ENCODE peak calls at places on chromosomes 6 and 20, in eight cellular contexts. E is A549, Z is HCT116, A is H1, M is HepG2, R is GM12878, G is endothelial cell of umbilical vein, J is K562. D is an unnamed sample.

GRCh38 chr20:32648761-32649615 is 24.8 kb downstream of the C20orf203 start:
- DNase-seq in Z (peak), A (no peak), M (no peak), J (no peak), G (no peak), R (no peak), E (peak), D (peak)

GRCh38 chr6:44495036-44495901 is 107.8 kb downstream of the CDC5L start:
- DNase-seq in Z (no peak), M (no peak), R (no peak), E (no peak), A (no peak), G (no peak), J (no peak), D (no peak)

GRCh38 chr20:9408422-9409300 is 105.7 kb upstream of the LAMP5 start:
- DNase-seq in E (no peak), R (no peak), G (peak), Z (no peak), A (no peak), M (no peak), J (no peak), D (no peak)

GRCh38 chr6:34015576-34015975 is 130.3 kb downstream of the GRM4 start:
- DNase-seq in A (no peak), M (no peak), R (no peak), E (no peak), G (no peak), Z (no peak), J (no peak), D (no peak)

GRCh38 chr20:45020236-45020886 is 54.0 kb downstream of the STK4 start:
- DNase-seq in J (no peak), Z (no peak), E (no peak), A (no peak), G (no peak), R (no peak), M (peak), D (peak)

GRCh38 chr20:3658019-3658707 is 5.0 kb downstream of the GFRA4 start:
- DNase-seq in E (no peak), M (no peak), Z (no peak), J (no peak), R (no peak), G (no peak), A (no peak), D (no peak)

GRCh38 chr6:26385734-26386125 is 2.8 kb downstream of the BTN2A2 start:
- DNase-seq in R (no peak), A (no peak), E (no peak), J (no peak), M (no peak), Z (no peak), G (no peak), D (no peak)

GRCh38 chr20:22729180-22729579 is 144.8 kb upstream of the FOXA2 start:
- DNase-seq in M (no peak), G (peak), Z (no peak), R (no peak), A (no peak), J (no peak), E (peak), D (peak)

GRCh38 chr20:47318027-47318595 is 38.4 kb downstream of the ZMYND8 start:
- DNase-seq in R (no peak), Z (no peak), M (peak), E (peak), J (no peak), A (peak), G (no peak), D (peak)

GRCh38 chr6:163612200-163612599 is 197.7 kb downstream of the QKI start:
- DNase-seq in A (no peak), J (no peak), Z (no peak), E (no peak), R (no peak), M (no peak), G (no peak), D (no peak)

GRCh38 chr6:6283747-6284146 is 36.7 kb downstream of the F13A1 start:
- DNase-seq in E (no peak), A (no peak), M (no peak), G (no peak), J (no peak), R (no peak), Z (no peak), D (no peak)

GRCh38 chr6:38391909-38392614 is 247.7 kb downstream of the BTBD9 start:
- DNase-seq in M (no peak), R (no peak), A (no peak), G (peak), J (no peak), Z (no peak), E (no peak), D (no peak)

GRCh38 chr20:19903168-19903676 is 113.9 kb upstream of the NAA20 start:
- DNase-seq in G (peak), Z (no peak), J (no peak), R (no peak), M (peak), E (peak), A (no peak), D (peak)

GRCh38 chr6:139378226-139378625 is 3.8 kb upstream of the CITED2 start:
- DNase-seq in M (no peak), Z (no peak), A (no peak), E (no peak), G (no peak), R (no peak), J (no peak), D (peak)

GRCh38 chr20:19079536-19080299 is 132.7 kb upstream of the SLC24A3 start:
- DNase-seq in E (no peak), R (no peak), G (no peak), M (no peak), Z (no peak), J (no peak), A (no peak), D (no peak)

GRCh38 chr6:158060447-158061360 is 79.0 kb downstream of the SYNJ2 start:
- DNase-seq in G (peak), E (peak), J (no peak), A (no peak), M (no peak), Z (no peak), R (no peak), D (peak)

GRCh38 chr6:22025468-22026159 is 271.2 kb downstream of the PRL start:
- DNase-seq in E (peak), R (peak), Z (no peak), J (peak), M (no peak), A (peak), G (peak), D (peak)

GRCh38 chr6:11575408-11576033 is 38.0 kb downstream of the TMEM170B start:
- DNase-seq in Z (peak), E (peak), J (peak), G (peak), A (peak), R (peak), M (peak), D (peak)

GRCh38 chr20:13101701-13102100 is 92.9 kb downstream of the SPTLC3 start:
- DNase-seq in R (no peak), A (no peak), J (no peak), E (no peak), Z (no peak), G (no peak), M (no peak), D (no peak)

GRCh38 chr6:46828939-46829338 is 35.8 kb downstream of the MEP1A start:
- DNase-seq in G (no peak), R (no peak), M (no peak), J (no peak), Z (no peak), E (no peak), A (no peak), D (no peak)

GRCh38 chr6:54874349-54875048 is 27.9 kb downstream of the FAM83B start:
- DNase-seq in R (no peak), Z (peak), M (no peak), J (no peak), A (no peak), E (peak), G (no peak), D (no peak)

GRCh38 chr6:155444952-155445903 is 10.4 kb downstream of the NOX3 start:
- DNase-seq in Z (no peak), R (no peak), E (no peak), A (no peak), M (no peak), J (no peak), G (no peak), D (no peak)

GRCh38 chr6:81572020-81572419 is 180.5 kb downstream of the TENT5A start:
- DNase-seq in A (no peak), R (no peak), Z (no peak), E (no peak), G (no peak), M (no peak), J (no peak), D (no peak)
- TF ChIP-seq MAX in A (no peak), R (no peak), Z (no peak), E (no peak), G (no peak), M (no peak), J (no peak), D (no peak)

GRCh38 chr6:30612687-30613248 is 4.3 kb downstream of the PPP1R10 start:
- DNase-seq in E (no peak), R (no peak), Z (no peak), J (no peak), G (no peak), M (no peak), A (no peak), D (no peak)

GRCh38 chr6:30613251-30614043 is 3.6 kb downstream of the PPP1R10 start:
- DNase-seq in A (no peak), R (no peak), Z (no peak), G (peak), M (no peak), E (no peak), J (no peak), D (peak)

GRCh38 chr6:30611150-30611855 is 5.7 kb downstream of the PPP1R10 start:
- DNase-seq in Z (no peak), R (no peak), A (no peak), E (no peak), J (no peak), M (no peak), G (no peak), D (no peak)

GRCh38 chr6:30611856-30612194 is 5.2 kb downstream of the PPP1R10 start:
- DNase-seq in A (no peak), R (no peak), M (no peak), Z (no peak), E (no peak), G (no peak), J (no peak), D (no peak)

DNA sequence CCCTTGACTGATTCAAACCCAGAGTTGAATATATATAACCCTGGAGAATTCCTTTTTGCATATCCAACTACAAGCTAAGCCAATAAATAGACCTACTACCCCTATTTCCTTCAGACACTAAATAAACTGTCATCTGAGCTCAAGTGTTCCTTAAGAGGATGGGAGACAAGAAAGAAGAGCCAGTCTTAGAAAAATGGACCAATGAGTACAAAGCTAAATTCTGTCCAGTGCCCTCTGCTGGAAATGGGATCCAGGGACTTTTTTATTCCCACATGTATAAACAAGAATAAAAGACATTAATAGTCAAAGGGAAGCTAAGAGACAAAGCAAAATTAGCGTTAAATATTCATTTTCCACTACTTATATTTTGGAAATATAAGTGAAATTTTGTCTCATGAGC is 4.8 kb downstream of the PPP1R10 start:
- DNase-seq in A (no peak), R (no peak), G (no peak), J (no peak), E (peak), M (no peak), Z (no peak), D (peak)
- TF ChIP-seq POLR2A in A (no peak), R (no peak), G (no peak), J (peak), E (no peak), M (no peak), Z (no peak), D (no peak)

DNA sequence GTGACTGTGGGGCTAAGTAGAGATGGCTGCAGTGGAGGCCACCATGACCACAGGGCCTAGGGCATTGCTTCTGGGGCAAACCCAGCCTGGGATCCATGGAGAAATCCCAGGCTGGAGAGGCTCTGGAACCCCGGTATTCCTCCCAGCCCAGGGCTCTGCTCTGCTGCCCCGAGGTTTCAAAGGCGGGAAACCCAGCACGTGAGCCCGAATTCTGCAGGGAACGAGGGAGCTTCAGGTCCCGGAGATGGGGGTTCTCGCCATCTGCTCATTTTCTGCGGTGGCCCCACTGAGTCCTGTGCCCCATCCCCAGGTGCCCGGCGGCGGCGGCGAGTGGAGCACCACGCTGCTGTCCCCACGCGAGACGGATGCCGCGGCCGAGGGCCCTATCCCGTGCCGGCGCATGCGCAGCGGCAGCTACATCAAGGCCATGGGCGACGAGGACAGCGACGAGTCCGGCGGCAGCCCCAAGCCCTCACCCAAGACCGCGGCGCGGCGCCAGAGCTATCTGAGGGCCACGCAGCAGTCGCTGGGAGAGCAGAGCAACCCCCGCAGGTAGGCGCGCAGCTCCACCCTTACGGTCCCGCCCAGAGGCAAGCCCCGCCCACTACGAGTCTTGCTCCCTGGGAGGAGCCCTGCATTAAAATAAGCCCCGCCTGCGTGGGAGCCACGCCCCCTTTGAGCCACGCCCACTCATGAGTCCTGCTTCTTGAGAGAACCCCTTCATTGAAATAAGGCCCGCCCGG is 105.3 kb upstream of the MYL9 start:
- DNase-seq in E (peak), A (peak), G (peak), Z (peak), M (peak), J (peak), R (no peak), D (peak)
- H3K4me3 ChIP-seq in E (peak), A (peak), G (peak), Z (peak), M (no peak), J (peak), R (no peak), D (no peak)

GRCh38 chr6:149316108-149316727 is 1.3 kb upstream of the TAB2 start:
- DNase-seq in R (no peak), Z (no peak), M (no peak), A (no peak), J (no peak), G (no peak), E (no peak), D (no peak)
- TF ChIP-seq MAX in R (no peak), Z (no peak), M (no peak), A (no peak), J (no peak), G (no peak), E (no peak), D (no peak)

DNA sequence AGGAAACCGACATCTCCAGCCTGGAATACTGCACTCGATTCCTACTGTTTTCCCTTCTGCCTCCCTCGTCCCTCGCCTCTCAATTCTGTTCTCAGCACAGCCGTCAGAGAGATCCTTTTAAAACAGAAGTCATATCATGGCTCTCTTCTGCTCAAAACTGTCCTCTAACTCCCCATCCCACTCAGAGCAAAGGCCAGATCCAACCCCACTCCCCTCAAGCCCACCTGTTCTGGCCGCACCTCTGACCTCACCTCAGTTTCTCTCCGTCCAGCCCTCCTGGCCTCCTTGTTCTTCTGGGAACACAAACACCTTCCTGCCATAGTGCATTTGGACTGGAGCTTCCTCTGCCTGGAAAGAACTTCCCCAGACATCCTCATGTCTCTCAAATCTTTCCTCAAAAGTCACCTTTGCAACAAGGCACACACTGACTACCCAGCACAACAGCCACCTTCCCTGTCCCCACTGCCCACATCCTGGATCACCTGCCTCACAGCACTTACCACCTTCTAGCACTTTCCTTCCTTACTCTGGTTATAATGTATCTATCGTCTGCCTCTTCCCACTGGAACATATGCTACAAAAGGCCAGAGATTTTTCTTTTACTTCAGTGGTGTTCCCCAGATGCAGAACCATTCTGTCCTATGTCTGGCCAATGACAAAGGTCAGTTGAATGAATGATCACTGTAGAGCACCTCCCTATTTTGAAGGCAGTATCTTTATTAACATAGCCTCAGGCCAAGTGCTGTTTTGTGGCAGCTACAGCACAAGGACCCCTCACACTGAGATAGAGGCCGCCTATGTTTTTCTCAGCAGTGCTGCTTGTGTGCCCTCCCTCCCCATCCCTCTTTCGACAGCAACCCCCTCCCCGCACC is 4.2 kb downstream of the HLA-B start:
- DNase-seq in M (no peak), G (no peak), A (no peak), Z (no peak), E (no peak), J (no peak), R (no peak), D (no peak)
- TF ChIP-seq POLR2A in M (no peak), G (no peak), A (no peak), Z (no peak), E (no peak), J (no peak), R (peak), D (no peak)

D was measured in NB4.